ENCODE peak calls at places on chromosomes 7 and 10, in four cellular contexts. V is NCI-H774, B is T-cell, D is T-helper 1 cell. P is an unnamed sample.

GRCh38 chr7:101631224-101631714 is 2.2 kb upstream of the MYL10 start:
- DNase-seq in V (no peak), B (no peak), D (no peak), P (no peak)

GRCh38 chr10:48247680-48248079 is 26.8 kb downstream of the FRMPD2 start:
- DNase-seq in V (no peak), B (no peak), D (no peak), P (no peak)

GRCh38 chr10:132845041-132845551 is 59.1 kb upstream of the NKX6-2 start:
- DNase-seq in V (no peak), B (no peak), D (no peak), P (no peak)

GRCh38 chr7:154440058-154440457 is 387.9 kb downstream of the DPP6 start:
- DNase-seq in V (no peak), B (no peak), D (no peak), P (no peak)

GRCh38 chr7:151695856-151696555 is 176.3 kb upstream of the RHEB start:
- DNase-seq in V (no peak), B (no peak), D (no peak), P (no peak)

GRCh38 chr7:122691569-122692235 is 7.2 kb downstream of the RNF133 start:
- DNase-seq in V (no peak), B (no peak), D (no peak), P (no peak)

GRCh38 chr7:11193131-11193867 is 219.6 kb downstream of the PHF14 start:
- DNase-seq in V (peak; percentile 53), B (no peak), D (no peak), P (no peak)

GRCh38 chr10:93872776-93873175 is 21.0 kb upstream of the SLC35G1 start:
- DNase-seq in V (no peak), B (no peak), D (no peak), P (no peak)

GRCh38 chr7:33933611-33934281 is 28.4 kb downstream of the BMPER start:
- DNase-seq in V (no peak), B (no peak), D (no peak), P (no peak)

GRCh38 chr10:109259293-109259692 is 664.0 kb downstream of the XPNPEP1 start:
- DNase-seq in V (no peak), B (no peak), D (no peak), P (no peak)

GRCh38 chr10:127906548-127907377 is at the start of gene PTPRE:
- DNase-seq in V (no peak), B (peak; percentile 37), D (peak; percentile 43), P (no peak)

GRCh38 chr10:124372906-124373305 is 45.8 kb downstream of the OAT start:
- DNase-seq in V (no peak), B (no peak), D (no peak), P (no peak)

GRCh38 chr7:152899482-152900166 is 140.1 kb downstream of the ACTR3B start:
- DNase-seq in V (no peak), B (no peak), D (no peak), P (no peak)

GRCh38 chr7:30206466-30206865 is 71.7 kb downstream of the MTURN start:
- DNase-seq in V (no peak), B (no peak), D (no peak), P (no peak)

GRCh38 chr10:19651549-19651948 is 164.7 kb upstream of the PLXDC2 start:
- DNase-seq in V (no peak), B (no peak), D (no peak), P (no peak)

GRCh38 chr7:112052993-112053392 is 153.2 kb downstream of the DOCK4 start:
- DNase-seq in V (no peak), B (no peak), D (no peak), P (no peak)

GRCh38 chr10:89301231-89301630 is 615 bp upstream of the IFIT2 start:
- DNase-seq in V (no peak), B (no peak), D (no peak), P (no peak)

GRCh38 chr10:119967066-119967465 is 74.5 kb downstream of the SEC23IP start:
- DNase-seq in V (no peak), B (no peak), D (no peak), P (no peak)